ENCODE peak calls at places on chromosomes 4 and X, in nine cellular contexts. H is PC-3, O is trophoblast cell, G is AG04450, Q is thoracic aorta, Z is lung, P is adipocyte, D is Caco-2, I is transverse colon. E is an unnamed sample.

GRCh38 chr4:17128268-17128667 is 229.8 kb upstream of the LDB2 start:
- DNase-seq in O (no peak), Q (no peak), G (no peak), P (peak; percentile 53), Z (no peak), I (no peak), H (no peak), D (no peak), E (no peak)

GRCh38 chrX:103530540-103530939 is 11.3 kb upstream of the RAB40A start:
- DNase-seq in D (no peak), O (no peak), G (no peak), P (no peak), H (no peak), Q (no peak), I (no peak), Z (no peak), E (no peak)

GRCh38 chr4:39655206-39655605 is 16.5 kb upstream of the SMIM14 start:
- DNase-seq in O (no peak), Q (no peak), I (no peak), P (peak; percentile 48), D (no peak), H (no peak), G (no peak), Z (no peak), E (no peak)

GRCh38 chr4:127049506-127049905 is 583.3 kb upstream of the INTU start:
- DNase-seq in Q (no peak), G (no peak), P (peak; percentile 30), O (no peak), I (no peak), D (no peak), H (no peak), Z (no peak), E (no peak)

GRCh38 chr4:40446785-40447184 is 111.7 kb downstream of the CHRNA9 start:
- DNase-seq in P (no peak), D (no peak), O (peak; percentile 63), G (no peak), H (peak; percentile 14), Q (no peak), I (no peak), Z (no peak), E (no peak)

GRCh38 chrX:30489323-30489722 is 88.2 kb downstream of the TASL start:
- DNase-seq in D (peak; percentile 26), G (no peak), O (no peak), I (no peak), Z (no peak), P (no peak), Q (no peak), H (peak; percentile 39), E (no peak)

GRCh38 chrX:110734894-110735541 is 60.6 kb downstream of the CHRDL1 start:
- DNase-seq in D (no peak), O (peak; percentile 72), G (no peak), Z (no peak), Q (no peak), I (no peak), P (peak; percentile 63), H (no peak), E (no peak)

GRCh38 chrX:31656013-31656412 is 584.2 kb upstream of the FTHL17 start:
- DNase-seq in Z (no peak), H (no peak), D (no peak), P (peak; percentile 15), I (no peak), G (no peak), Q (no peak), O (no peak), E (no peak)

GRCh38 chr4:3091464-3091863 is 17.0 kb downstream of the HTT start:
- DNase-seq in H (no peak), O (no peak), P (no peak), Q (no peak), G (no peak), I (no peak), D (no peak), Z (no peak), E (no peak)

GRCh38 chr4:149781150-149781549 is 34.5 kb downstream of the IQCM start:
- DNase-seq in O (no peak), I (no peak), Q (no peak), H (peak; percentile 72), P (peak; percentile 51), G (peak; percentile 41), Z (no peak), D (no peak), E (no peak)

GRCh38 chr4:23768541-23768940 is 121.3 kb downstream of the PPARGC1A start:
- DNase-seq in H (no peak), P (no peak), Q (no peak), I (no peak), O (no peak), Z (no peak), G (no peak), D (no peak), E (no peak)

GRCh38 chrX:124524852-124525251 is 178.5 kb downstream of the SH2D1A start:
- DNase-seq in Z (no peak), O (no peak), G (no peak), H (no peak), Q (no peak), I (no peak), P (no peak), D (no peak), E (no peak)

GRCh38 chr4:121392426-121393086 is 11.7 kb upstream of the QRFPR start:
- DNase-seq in H (no peak), I (no peak), Q (no peak), G (no peak), O (no peak), D (no peak), P (no peak), Z (no peak), E (no peak)

GRCh38 chrX:41313419-41313818 is 20.5 kb upstream of the DDX3X start:
- DNase-seq in D (no peak), H (no peak), O (peak; percentile 76), P (peak; percentile 81), G (no peak), I (no peak), Q (no peak), Z (no peak), E (no peak)

GRCh38 chrX:129791336-129791735 is 11.6 kb downstream of the SASH3 start:
- DNase-seq in Q (no peak), G (no peak), H (no peak), P (no peak), Z (no peak), D (no peak), O (no peak), I (no peak), E (no peak)

GRCh38 chr4:95758001-95758400 is 81.9 kb upstream of the PDHA2 start:
- DNase-seq in H (no peak), Z (no peak), G (no peak), I (no peak), P (no peak), Q (no peak), D (no peak), O (no peak), E (no peak)
- H3K9me3 ChIP-seq in H (no peaks in the 10 kb centered on the region), Z (no peaks in the 10 kb centered on the region), G (no peaks in the 10 kb centered on the region), I (no peaks in the 10 kb centered on the region), P (no peaks in the 10 kb centered on the region), Q (no peaks in the 10 kb centered on the region), D (no peaks in the 10 kb centered on the region), O (no peaks in the 10 kb centered on the region), E (no peaks in the 10 kb centered on the region)

GRCh38 chr4:244471-244870 is 60.8 kb downstream of the ZNF732 start:
- DNase-seq in O (peak; percentile 72), I (peak; percentile 44), Q (no peak), Z (peak; percentile 50), D (no peak), H (peak; percentile 58), G (no peak), P (peak; percentile 50), E (peak; percentile 51)
- H3K9me3 ChIP-seq in O (peaks cover 8% of the 10 kb centered on the region), I (peaks cover 10% of the 10 kb centered on the region), Q (peaks cover 13% of the 10 kb centered on the region), Z (no peaks in the 10 kb centered on the region), D (peaks cover 20% of the 10 kb centered on the region), H (peaks cover 13% of the 10 kb centered on the region), G (peaks cover 34% of the 10 kb centered on the region), P (peaks cover 85% of the 10 kb centered on the region), E (peaks cover 2% of the 10 kb centered on the region)

GRCh38 chr4:374298-375160 is 36.9 kb downstream of the ZNF141 start:
- DNase-seq in G (no peak), Z (no peak), P (no peak), H (no peak), O (no peak), D (no peak), I (no peak), Q (no peak), E (no peak)

GRCh38 chr4:373062-373839 is 35.6 kb downstream of the ZNF141 start:
- DNase-seq in Z (no peak), Q (no peak), P (no peak), G (no peak), O (no peak), I (no peak), D (no peak), H (no peak), E (no peak)
- H3K9me3 ChIP-seq in Z (peaks cover 58% of the 10 kb centered on the region), Q (peaks cover 96% of the 10 kb centered on the region), P (peaks cover 98% of the 10 kb centered on the region), G (peaks cover 29% of the 10 kb centered on the region), O (peaks cover 13% of the 10 kb centered on the region), I (peaks cover 96% of the 10 kb centered on the region), D (peaks cover 70% of the 10 kb centered on the region), H (peaks cover 68% of the 10 kb centered on the region), E (peaks cover 34% of the 10 kb centered on the region)

GRCh38 chr4:83781434-83781833 is 245.5 kb downstream of the GPAT3 start:
- DNase-seq in Z (no peak), Q (no peak), H (no peak), P (no peak), O (no peak), G (no peak), I (no peak), D (no peak), E (no peak)
- H3K9me3 ChIP-seq in Z (no peaks in the 10 kb centered on the region), Q (no peaks in the 10 kb centered on the region), H (no peaks in the 10 kb centered on the region), P (no peaks in the 10 kb centered on the region), O (no peaks in the 10 kb centered on the region), G (no peaks in the 10 kb centered on the region), I (no peaks in the 10 kb centered on the region), D (no peaks in the 10 kb centered on the region), E (no peaks in the 10 kb centered on the region)

GRCh38 chrX:44896566-44897186 is 23.7 kb downstream of the KDM6A start:
- DNase-seq in G (no peak), O (no peak), H (no peak), Q (no peak), P (no peak), I (no peak), D (no peak), Z (no peak), E (no peak)
- H3K9me3 ChIP-seq in G (no peaks in the 10 kb centered on the region), O (no peaks in the 10 kb centered on the region), H (no peaks in the 10 kb centered on the region), Q (peaks cover 3% of the 10 kb centered on the region), P (peaks cover 4% of the 10 kb centered on the region), I (no peaks in the 10 kb centered on the region), D (no peaks in the 10 kb centered on the region), Z (no peaks in the 10 kb centered on the region), E (peaks cover 7% of the 10 kb centered on the region)

GRCh38 chrX:70268034-70268433 is at the start of gene ARR3:
- DNase-seq in Q (no peak), Z (no peak), H (no peak), P (no peak), I (no peak), O (no peak), D (no peak), G (no peak), E (no peak)
- H3K9me3 ChIP-seq in Q (no peaks in the 10 kb centered on the region), Z (no peaks in the 10 kb centered on the region), H (no peaks in the 10 kb centered on the region), P (peaks cover 6% of the 10 kb centered on the region), I (no peaks in the 10 kb centered on the region), O (no peaks in the 10 kb centered on the region), D (no peaks in the 10 kb centered on the region), G (no peaks in the 10 kb centered on the region), E (no peaks in the 10 kb centered on the region)

E was measured in naive thymus-derived CD4-positive, alpha-beta T cell.